ENCODE peak calls at places on chromosomes 16 and 17, in six cellular contexts. One of them, this sample, is unnamed.
A peak's percentile ranks its signal among the peaks of the same experiment; 100 is the strongest.

GRCh38 chr17:38898291-38898679 is 27.1 kb upstream of the LASP1NB start:
- DNase-seq in AG09309: no peak
- DNase-seq in stomach: no peak
- DNase-seq in nephron progenitor cell: no peak
- DNase-seq in lower leg skin: no peak
- DNase-seq in ovary: no peak
- DNase-seq in this sample: no peak

GRCh38 chr17:15648384-15648783 is 28.9 kb upstream of the FBXW10B start:
- DNase-seq in AG09309: no peak
- DNase-seq in stomach: no peak
- DNase-seq in nephron progenitor cell: no peak
- DNase-seq in lower leg skin: no peak
- DNase-seq in ovary: no peak
- DNase-seq in this sample: no peak

GRCh38 chr16:86844691-86845090 is 266.3 kb downstream of the FOXL1 start:
- DNase-seq in AG09309: no peak
- DNase-seq in stomach: peak; percentile 27
- DNase-seq in nephron progenitor cell: no peak
- DNase-seq in lower leg skin: no peak
- DNase-seq in ovary: no peak
- DNase-seq in this sample: no peak

GRCh38 chr17:50265690-50266306 is 8.5 kb upstream of the TMEM92 start:
- DNase-seq in AG09309: no peak
- DNase-seq in stomach: no peak
- DNase-seq in nephron progenitor cell: no peak
- DNase-seq in lower leg skin: no peak
- DNase-seq in ovary: peak; percentile 38
- DNase-seq in this sample: no peak

GRCh38 chr17:71902931-71903506 is 217.8 kb upstream of the SOX9 start:
- DNase-seq in AG09309: no peak
- DNase-seq in stomach: no peak
- DNase-seq in nephron progenitor cell: no peak
- DNase-seq in lower leg skin: no peak
- DNase-seq in ovary: no peak
- DNase-seq in this sample: no peak

GRCh38 chr16:50269769-50270509 is 3.6 kb downstream of the ADCY7 start:
- DNase-seq in AG09309: no peak
- DNase-seq in stomach: no peak
- DNase-seq in nephron progenitor cell: no peak
- DNase-seq in lower leg skin: no peak
- DNase-seq in ovary: no peak
- DNase-seq in this sample: no peak

GRCh38 chr17:21034350-21035235 is 8.2 kb downstream of the USP22 start:
- DNase-seq in AG09309: no peak
- DNase-seq in stomach: no peak
- DNase-seq in nephron progenitor cell: no peak
- DNase-seq in lower leg skin: no peak
- DNase-seq in ovary: no peak
- DNase-seq in this sample: no peak

GRCh38 chr17:35373532-35373983 is at the start of gene SLFN11:
- DNase-seq in AG09309: peak; percentile 94
- DNase-seq in stomach: peak; percentile 71
- DNase-seq in nephron progenitor cell: peak; percentile 33
- DNase-seq in lower leg skin: peak; percentile 86
- DNase-seq in ovary: peak; percentile 94
- DNase-seq in this sample: peak; percentile 89

GRCh38 chr16:58243528-58244004 is 45.7 kb upstream of the CSNK2A2 start:
- DNase-seq in AG09309: no peak
- DNase-seq in stomach: no peak
- DNase-seq in nephron progenitor cell: no peak
- DNase-seq in lower leg skin: no peak
- DNase-seq in ovary: no peak
- DNase-seq in this sample: no peak

GRCh38 chr17:82974136-82974952 is 105.1 kb upstream of the METRNL start:
- DNase-seq in AG09309: no peak
- DNase-seq in stomach: no peak
- DNase-seq in nephron progenitor cell: peak; percentile 38
- DNase-seq in lower leg skin: no peak
- DNase-seq in ovary: no peak
- DNase-seq in this sample: no peak

GRCh38 chr17:8051831-8052230 is 13.0 kb downstream of the ALOX15B start:
- DNase-seq in AG09309: no peak
- DNase-seq in stomach: no peak
- DNase-seq in nephron progenitor cell: no peak
- DNase-seq in lower leg skin: no peak
- DNase-seq in ovary: no peak
- DNase-seq in this sample: no peak

GRCh38 chr17:74130276-74130675 is 73.2 kb upstream of the RPL38 start:
- DNase-seq in AG09309: no peak
- DNase-seq in stomach: no peak
- DNase-seq in nephron progenitor cell: no peak
- DNase-seq in lower leg skin: no peak
- DNase-seq in ovary: no peak
- DNase-seq in this sample: no peak

GRCh38 chr16:47247691-47248090 is 103.9 kb upstream of the NETO2 start:
- DNase-seq in AG09309: no peak
- DNase-seq in stomach: no peak
- DNase-seq in nephron progenitor cell: no peak
- DNase-seq in lower leg skin: no peak
- DNase-seq in ovary: no peak
- DNase-seq in this sample: no peak

GRCh38 chr16:46629331-46629843 is 8.2 kb upstream of the SHCBP1 start:
- DNase-seq in AG09309: peak; percentile 25
- DNase-seq in stomach: no peak
- DNase-seq in nephron progenitor cell: no peak
- DNase-seq in lower leg skin: no peak
- DNase-seq in ovary: no peak
- DNase-seq in this sample: no peak

GRCh38 chr17:79777166-79777843 is 643 bp upstream of the CBX2 start:
- DNase-seq in AG09309: no peak
- DNase-seq in stomach: peak; percentile 29
- DNase-seq in nephron progenitor cell: peak; percentile 68
- DNase-seq in lower leg skin: peak; percentile 30
- DNase-seq in ovary: peak; percentile 83
- DNase-seq in this sample: peak; percentile 88

DNA sequence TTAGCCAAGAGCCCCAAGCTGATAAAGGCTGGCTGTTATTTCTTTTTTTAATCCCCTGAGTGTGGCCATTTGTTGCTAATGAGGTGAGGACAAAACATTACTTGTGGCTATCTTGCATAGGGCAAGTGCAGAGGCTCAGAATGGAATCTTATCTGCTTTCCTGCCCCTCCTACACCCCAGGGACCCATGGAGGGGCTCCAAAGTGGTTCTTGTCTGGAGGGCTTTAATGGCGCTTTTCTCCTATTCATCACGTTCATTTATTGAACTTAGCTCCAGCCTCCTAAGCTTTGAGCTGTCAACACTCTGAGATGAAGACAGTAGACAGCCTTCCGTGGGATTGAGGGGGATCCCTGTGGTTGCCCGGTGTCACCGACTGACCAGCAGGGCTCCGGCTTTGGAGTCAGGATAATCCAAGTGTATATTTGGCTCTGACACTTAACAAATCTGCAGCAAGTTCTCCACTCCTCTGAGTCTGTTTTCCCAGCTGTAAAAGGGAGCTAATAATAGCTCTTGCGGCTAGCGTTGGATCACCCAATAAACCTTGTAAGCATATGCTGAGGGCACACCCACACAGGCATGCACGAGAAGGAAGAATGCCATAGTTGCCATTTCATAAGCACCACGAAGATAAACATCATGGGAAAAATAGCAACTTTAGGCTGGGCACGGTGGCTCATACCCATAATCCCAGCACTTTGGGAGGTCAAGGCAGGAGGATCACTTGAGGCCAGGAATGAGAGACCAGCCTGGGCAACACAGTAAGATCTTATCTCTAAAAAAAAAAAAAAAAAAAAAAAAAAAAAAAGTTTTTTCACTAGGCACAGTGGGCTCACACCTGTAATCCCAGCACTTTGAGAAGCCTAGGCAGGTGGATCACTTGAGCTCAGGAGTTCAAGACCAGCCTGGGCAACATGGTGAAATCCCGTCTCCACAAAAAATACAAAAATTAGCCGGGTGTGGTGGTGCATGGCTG is 44.8 kb downstream of the MYH11 start:
- DNase-seq in AG09309: peak; percentile 98
- DNase-seq in stomach: peak; percentile 44
- DNase-seq in nephron progenitor cell: no peak
- DNase-seq in lower leg skin: peak; percentile 38
- DNase-seq in ovary: no peak
- DNase-seq in this sample: no peak
- TF ChIP-seq CTCF in AG09309: no peak
- TF ChIP-seq CTCF in stomach: no peak
- TF ChIP-seq CTCF in nephron progenitor cell: no peak
- TF ChIP-seq CTCF in lower leg skin: no peak
- TF ChIP-seq CTCF in ovary: no peak
- TF ChIP-seq CTCF in this sample: no peak

DNA sequence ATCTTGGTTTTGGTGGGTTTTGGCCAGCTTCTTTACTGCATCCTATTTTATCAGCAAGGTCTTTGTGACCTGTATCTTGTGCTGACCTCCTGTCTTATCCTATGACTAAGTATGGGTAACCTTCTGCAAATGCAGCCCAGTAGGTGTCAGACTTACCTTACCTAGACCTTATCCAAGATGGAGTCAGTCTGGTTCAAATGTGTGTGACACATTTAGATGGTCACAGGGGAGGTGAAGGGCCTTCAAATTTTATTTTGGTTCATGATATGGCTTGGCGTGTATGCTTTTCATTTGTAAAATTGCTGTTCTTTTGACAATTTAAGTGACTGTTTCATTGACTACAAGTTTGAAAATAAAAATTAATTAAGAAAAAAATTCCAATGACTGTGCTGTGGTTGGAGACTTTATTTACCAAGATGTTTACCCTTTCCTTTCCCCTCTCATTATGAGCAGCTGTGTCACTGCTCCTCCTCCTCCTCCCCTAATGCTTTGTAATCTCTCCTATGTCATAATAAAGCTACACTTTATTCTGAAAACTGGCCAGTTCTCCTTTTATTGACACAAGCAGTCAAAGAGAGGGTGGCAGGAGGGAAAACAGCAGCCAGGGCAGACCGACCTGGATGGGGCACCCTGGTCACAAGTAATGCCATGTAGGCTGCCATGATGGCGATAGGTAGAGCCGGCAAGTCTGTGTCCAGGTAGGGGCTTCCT is 49.4 kb downstream of the TNFRSF13B start:
- DNase-seq in AG09309: no peak
- DNase-seq in stomach: no peak
- DNase-seq in nephron progenitor cell: no peak
- DNase-seq in lower leg skin: no peak
- DNase-seq in ovary: no peak
- DNase-seq in this sample: no peak
- TF ChIP-seq CTCF in AG09309: peak; percentile 11
- TF ChIP-seq CTCF in stomach: no peak
- TF ChIP-seq CTCF in nephron progenitor cell: no peak
- TF ChIP-seq CTCF in lower leg skin: no peak
- TF ChIP-seq CTCF in ovary: no peak
- TF ChIP-seq CTCF in this sample: no peak

GRCh38 chr16:55941552-55941951 is 66.4 kb upstream of the CES5A start:
- DNase-seq in AG09309: no peak
- DNase-seq in stomach: no peak
- DNase-seq in nephron progenitor cell: no peak
- DNase-seq in lower leg skin: no peak
- DNase-seq in ovary: no peak
- DNase-seq in this sample: no peak

GRCh38 chr16:55948230-55948629 is 73.1 kb upstream of the CES5A start:
- DNase-seq in AG09309: no peak
- DNase-seq in stomach: no peak
- DNase-seq in nephron progenitor cell: no peak
- DNase-seq in lower leg skin: no peak
- DNase-seq in ovary: no peak
- DNase-seq in this sample: no peak

GRCh38 chr16:55942821-55943220 is 67.6 kb upstream of the CES5A start:
- DNase-seq in AG09309: no peak
- DNase-seq in stomach: no peak
- DNase-seq in nephron progenitor cell: no peak
- DNase-seq in lower leg skin: no peak
- DNase-seq in ovary: no peak
- DNase-seq in this sample: no peak

GRCh38 chr16:55943257-55943656 is 68.1 kb upstream of the CES5A start:
- DNase-seq in AG09309: no peak
- DNase-seq in stomach: no peak
- DNase-seq in nephron progenitor cell: no peak
- DNase-seq in lower leg skin: no peak
- DNase-seq in ovary: no peak
- DNase-seq in this sample: no peak

GRCh38 chr16:55944377-55944802 is 69.2 kb upstream of the CES5A start:
- DNase-seq in AG09309: no peak
- DNase-seq in stomach: peak; percentile 54
- DNase-seq in nephron progenitor cell: peak; percentile 76
- DNase-seq in lower leg skin: peak; percentile 66
- DNase-seq in ovary: peak; percentile 53
- DNase-seq in this sample: peak; percentile 91
- TF ChIP-seq CTCF in AG09309: peak; percentile 99
- TF ChIP-seq CTCF in stomach: peak; percentile 54
- TF ChIP-seq CTCF in nephron progenitor cell: peak; percentile 95
- TF ChIP-seq CTCF in lower leg skin: peak; percentile 77
- TF ChIP-seq CTCF in ovary: no peak
- TF ChIP-seq CTCF in this sample: peak; percentile 95

GRCh38 chr17:332558-333322 is 19.9 kb downstream of the RPH3AL start:
- DNase-seq in AG09309: peak; percentile 18
- DNase-seq in stomach: no peak
- DNase-seq in nephron progenitor cell: no peak
- DNase-seq in lower leg skin: no peak
- DNase-seq in ovary: peak; percentile 51
- DNase-seq in this sample: no peak
- TF ChIP-seq CTCF in AG09309: no peak
- TF ChIP-seq CTCF in stomach: no peak
- TF ChIP-seq CTCF in nephron progenitor cell: no peak
- TF ChIP-seq CTCF in lower leg skin: no peak
- TF ChIP-seq CTCF in ovary: no peak
- TF ChIP-seq CTCF in this sample: no peak

GRCh38 chr16:30185683-30186421 is 2.5 kb downstream of the CORO1A start:
- DNase-seq in AG09309: no peak
- DNase-seq in stomach: peak; percentile 63
- DNase-seq in nephron progenitor cell: no peak
- DNase-seq in lower leg skin: no peak
- DNase-seq in ovary: peak; percentile 35
- DNase-seq in this sample: no peak

GRCh38 chr16:30187971-30188561 is 4.7 kb downstream of the CORO1A start:
- DNase-seq in AG09309: no peak
- DNase-seq in stomach: no peak
- DNase-seq in nephron progenitor cell: no peak
- DNase-seq in lower leg skin: no peak
- DNase-seq in ovary: peak; percentile 24
- DNase-seq in this sample: no peak

GRCh38 chr16:30186444-30186781 is 3.0 kb downstream of the CORO1A start:
- DNase-seq in AG09309: no peak
- DNase-seq in stomach: no peak
- DNase-seq in nephron progenitor cell: no peak
- DNase-seq in lower leg skin: no peak
- DNase-seq in ovary: no peak
- DNase-seq in this sample: no peak

GRCh38 chr16:30187556-30187865 is 4.1 kb downstream of the CORO1A start:
- DNase-seq in AG09309: no peak
- DNase-seq in stomach: no peak
- DNase-seq in nephron progenitor cell: no peak
- DNase-seq in lower leg skin: no peak
- DNase-seq in ovary: no peak
- DNase-seq in this sample: no peak

GRCh38 chr16:30186782-30187555 is 3.6 kb downstream of the CORO1A start:
- DNase-seq in AG09309: no peak
- DNase-seq in stomach: peak; percentile 87
- DNase-seq in nephron progenitor cell: peak; percentile 74
- DNase-seq in lower leg skin: peak; percentile 68
- DNase-seq in ovary: peak; percentile 61
- DNase-seq in this sample: no peak
- TF ChIP-seq CTCF in AG09309: peak; percentile 52
- TF ChIP-seq CTCF in stomach: peak; percentile 73
- TF ChIP-seq CTCF in nephron progenitor cell: peak; percentile 61
- TF ChIP-seq CTCF in lower leg skin: no peak
- TF ChIP-seq CTCF in ovary: no peak
- TF ChIP-seq CTCF in this sample: peak; percentile 43